ENCODE peak calls at places on chromosomes 12 and 14, in five cellular contexts. M is K562, S is HepG2, G is GM12892, K is H1. C is an unnamed sample.

GRCh38 chr12:1610072-1610643 is 15.8 kb upstream of the FBXL14 start:
- DNase-seq in M (no peak), S (no peak), G (no peak), K (no peak), C (no peak)

GRCh38 chr12:18951219-18951618 is 178.3 kb upstream of the PLEKHA5 start:
- DNase-seq in M (no peak), S (no peak), G (no peak), K (no peak), C (no peak)

GRCh38 chr12:130164216-130164542 is 1.9 kb downstream of the FZD10 start:
- DNase-seq in M (no peak), S (no peak), G (no peak), K (no peak), C (no peak)

GRCh38 chr12:8018666-8019581 is 13.6 kb upstream of the FOXJ2 start:
- DNase-seq in M (peak), S (peak), G (peak), K (peak), C (no peak)

GRCh38 chr12:101759396-101760047 is 20.3 kb upstream of the SYCP3 start:
- DNase-seq in M (peak), S (peak), G (no peak), K (no peak), C (no peak)

GRCh38 chr14:76647699-76648298 is 113.5 kb upstream of the VASH1 start:
- DNase-seq in M (peak), S (peak), G (peak), K (no peak), C (peak)

GRCh38 chr12:50569321-50569720 is 64.5 kb downstream of the DIP2B start:
- DNase-seq in M (no peak), S (no peak), G (no peak), K (no peak), C (no peak)

GRCh38 chr14:36509056-36509917 is 10.7 kb downstream of the NKX2-1 start:
- DNase-seq in M (no peak), S (no peak), G (no peak), K (no peak), C (no peak)

GRCh38 chr12:593396-593976 is 69.8 kb downstream of the NINJ2 start:
- DNase-seq in M (no peak), S (no peak), G (no peak), K (no peak), C (no peak)

GRCh38 chr14:45252356-45253069 is 489 bp downstream of the MIS18BP1 start:
- DNase-seq in M (no peak), S (no peak), G (no peak), K (no peak), C (no peak)

GRCh38 chr12:39807043-39807442 is 187.4 kb upstream of the ABCD2 start:
- DNase-seq in M (peak), S (peak), G (no peak), K (no peak), C (no peak)

GRCh38 chr12:3795800-3796133 is 42.9 kb upstream of the CRACR2A start:
- DNase-seq in M (no peak), S (no peak), G (no peak), K (no peak), C (no peak)

GRCh38 chr12:131640436-131640969 is 70.4 kb upstream of the SFSWAP start:
- DNase-seq in M (no peak), S (no peak), G (no peak), K (no peak), C (no peak)

GRCh38 chr12:117333331-117334000 is 28.0 kb downstream of the NOS1 start:
- DNase-seq in M (no peak), S (no peak), G (no peak), K (no peak), C (no peak)

GRCh38 chr12:119180380-119181040 is 1.8 kb downstream of the HSPB8 start:
- DNase-seq in M (peak), S (no peak), G (no peak), K (no peak), C (no peak)

GRCh38 chr12:48454675-48455074 is 17.7 kb upstream of the ANP32D start:
- DNase-seq in M (no peak), S (peak), G (no peak), K (no peak), C (no peak)

GRCh38 chr12:48995061-48995879 is 3.9 kb downstream of the DDN start:
- DNase-seq in M (peak), S (peak), G (peak), K (peak), C (peak)

GRCh38 chr14:28661171-28661772 is 105.3 kb upstream of the FOXG1 start:
- DNase-seq in M (no peak), S (peak), G (no peak), K (peak), C (no peak)

GRCh38 chr12:57299514-57300016 is 48.6 kb upstream of the STAC3 start:
- DNase-seq in M (no peak), S (no peak), G (no peak), K (no peak), C (no peak)

GRCh38 chr12:54184024-54184805 is 4.6 kb downstream of the SMUG1 start:
- DNase-seq in M (no peak), S (no peak), G (no peak), K (no peak), C (no peak)

GRCh38 chr14:58426819-58427288 is 477 bp downstream of the TIMM9 start:
- DNase-seq in M (peak), S (peak), G (peak), K (peak), C (no peak)

GRCh38 chr14:90714811-90715210 is 101.4 kb downstream of the TTC7B start:
- DNase-seq in M (no peak), S (no peak), G (no peak), K (no peak), C (no peak)

GRCh38 chr14:36068777-36069534 is 107.6 kb downstream of the PTCSC3 start:
- DNase-seq in M (no peak), S (no peak), G (no peak), K (no peak), C (no peak)

GRCh38 chr12:100593490-100593889 is 20.0 kb downstream of the GAS2L3 start:
- DNase-seq in M (no peak), S (peak), G (no peak), K (no peak), C (no peak)

GRCh38 chr12:101027200-101027599 is 182.8 kb downstream of the SLC5A8 start:
- DNase-seq in M (no peak), S (no peak), G (no peak), K (no peak), C (no peak)

GRCh38 chr14:33118653-33119052 is 180.0 kb downstream of the NPAS3 start:
- DNase-seq in M (no peak), S (no peak), G (no peak), K (no peak), C (no peak)

GRCh38 chr12:34406996-34407300 is 384.7 kb downstream of the ALG10 start:
- DNase-seq in M (no peak), S (no peak), G (no peak), K (no peak), C (no peak)

GRCh38 chr14:61217516-61217915 is 63.6 kb downstream of the TMEM30B start:
- DNase-seq in M (no peak), S (no peak), G (no peak), K (no peak), C (no peak)

GRCh38 chr12:54024127-54024526 is 4.1 kb upstream of the HOXC6 start:
- DNase-seq in M (no peak), S (no peak), G (no peak), K (no peak), C (no peak)

GRCh38 chr12:6330999-6331714 is 10.7 kb downstream of the TNFRSF1A start:
- DNase-seq in M (no peak), S (no peak), G (no peak), K (no peak), C (no peak)

GRCh38 chr12:92503977-92504966 is 198.5 kb upstream of the PLEKHG7 start:
- DNase-seq in M (no peak), S (peak), G (no peak), K (no peak), C (no peak)

GRCh38 chr14:68958553-68958952 is 20.5 kb downstream of the ACTN1 start:
- DNase-seq in M (no peak), S (no peak), G (no peak), K (no peak), C (no peak)

GRCh38 chr12:112855375-112855774 is 51.4 kb upstream of the OAS1 start:
- DNase-seq in M (peak), S (peak), G (no peak), K (no peak), C (no peak)

GRCh38 chr12:49763006-49763591 is 21.7 kb downstream of the TMBIM6 start:
- DNase-seq in M (peak), S (peak), G (peak), K (peak), C (peak)

GRCh38 chr14:55500219-55500701 is 59.8 kb upstream of the TBPL2 start:
- DNase-seq in M (peak), S (peak), G (no peak), K (no peak), C (no peak)

GRCh38 chr12:39872425-39872824 is 233.5 kb downstream of the SLC2A13 start:
- DNase-seq in M (no peak), S (no peak), G (no peak), K (no peak), C (no peak)

GRCh38 chr12:57475271-57476161 is 4.2 kb downstream of the ARHGAP9 start:
- DNase-seq in M (no peak), S (no peak), G (no peak), K (peak), C (no peak)

GRCh38 chr14:30195946-30196345 is 268.3 kb upstream of the PRKD1 start:
- DNase-seq in M (no peak), S (no peak), G (no peak), K (no peak), C (no peak)

GRCh38 chr12:11170810-11171144 is 217 bp upstream of the SMIM10L1 start:
- DNase-seq in M (no peak), S (no peak), G (no peak), K (no peak), C (no peak)

GRCh38 chr12:11166300-11166699 is 4.7 kb upstream of the SMIM10L1 start:
- DNase-seq in M (no peak), S (no peak), G (no peak), K (no peak), C (no peak)

GRCh38 chr12:11174022-11174421 is 3.0 kb downstream of the SMIM10L1 start:
- DNase-seq in M (no peak), S (no peak), G (no peak), K (no peak), C (no peak)

GRCh38 chr12:11171953-11172675 is 1.1 kb downstream of the SMIM10L1 start:
- DNase-seq in M (no peak), S (peak), G (no peak), K (no peak), C (no peak)

GRCh38 chr12:11171145-11171952 is at the start of gene SMIM10L1:
- DNase-seq in M (peak), S (peak), G (peak), K (peak), C (peak)
- TF ChIP-seq POLR2A in M (peak), S (peak), G (peak), K (peak), C (peak)

DNA sequence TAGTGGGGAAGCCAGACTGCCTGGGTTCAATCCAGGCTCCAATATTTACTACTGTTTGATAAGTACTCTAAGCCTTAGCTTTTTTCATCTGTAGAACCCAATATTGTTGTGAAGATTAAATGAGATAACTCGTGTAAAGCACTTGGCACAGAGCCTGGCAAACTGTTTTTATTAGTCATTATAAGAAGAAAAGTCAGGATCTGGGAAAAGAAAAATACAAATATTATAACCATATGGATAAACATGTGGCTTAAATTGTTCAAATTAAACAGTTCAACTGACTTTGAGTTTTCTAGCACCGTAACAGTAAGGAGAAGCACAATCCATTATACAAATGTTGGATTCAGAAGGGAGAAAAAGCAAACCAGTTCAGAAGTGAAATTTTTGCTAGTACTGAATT is 22.0 kb upstream of the CDK17 start:
- DNase-seq in M (no peak), S (no peak), G (no peak), K (no peak), C (no peak)
- TF ChIP-seq TAF1 in M (no peak), S (no peak), G (no peak), K (no peak), C (no peak)

DNA sequence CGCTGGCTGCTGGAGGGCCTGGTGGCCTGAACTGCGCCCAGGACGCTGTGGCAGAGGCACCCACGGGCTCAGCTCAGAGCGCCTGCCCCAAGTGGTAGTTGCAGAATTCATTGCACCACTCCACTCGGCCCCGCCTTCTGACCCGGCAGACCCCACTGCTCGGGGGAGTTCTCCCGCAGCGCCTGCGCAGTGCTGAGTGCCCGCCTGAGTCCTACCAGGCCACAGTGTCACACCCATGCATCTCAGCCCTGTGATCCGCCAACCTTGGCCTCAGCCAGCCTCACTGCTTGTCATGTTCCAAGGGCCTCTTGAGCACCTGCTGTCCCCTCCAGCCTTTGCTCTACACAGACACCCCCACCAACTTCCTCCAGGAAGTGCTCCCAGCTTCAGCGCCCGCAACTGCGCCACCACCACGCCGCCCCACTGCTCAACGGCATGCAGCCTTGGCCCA is 12.2 kb downstream of the DEGS2 start:
- DNase-seq in M (no peak), S (no peak), G (peak), K (no peak), C (peak)
- TF ChIP-seq POLR2A in M (no peak), S (no peak), G (no peak), K (no peak), C (no peak)

GRCh38 chr14:65321370-65321875 is 91.1 kb upstream of the FUT8 start:
- DNase-seq in M (no peak), S (no peak), G (no peak), K (no peak), C (no peak)
- TF ChIP-seq TAF1 in M (no peak), S (no peak), G (no peak), K (no peak), C (no peak)

DNA sequence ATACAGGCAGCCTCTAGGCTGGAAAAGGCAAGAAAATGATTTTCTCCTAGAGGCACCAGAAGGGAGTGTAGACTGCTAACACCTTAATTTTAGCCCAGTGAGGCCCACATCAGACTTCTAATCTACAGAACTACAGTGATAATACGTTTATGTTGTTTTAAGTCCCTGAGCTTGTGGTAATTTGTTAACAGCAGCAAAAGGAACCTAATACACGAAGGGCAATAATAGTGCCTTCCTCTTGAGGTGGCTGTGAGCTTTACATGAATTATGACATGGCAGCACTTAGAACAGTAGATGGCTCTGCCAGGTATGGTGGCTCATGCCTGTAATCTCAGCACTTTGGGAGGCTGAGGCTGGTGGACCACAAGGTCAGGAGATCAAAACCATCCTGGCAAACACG is 118.8 kb downstream of the ZNF664 start:
- DNase-seq in M (no peak), S (no peak), G (no peak), K (no peak), C (no peak)
- TF ChIP-seq POLR2A in M (no peak), S (no peak), G (no peak), K (no peak), C (no peak)

GRCh38 chr14:53956427-53957201 is at the start of gene BMP4:
- DNase-seq in M (peak), S (peak), G (no peak), K (peak), C (no peak)
- TF ChIP-seq TAF1 in M (no peak), S (peak), G (no peak), K (no peak), C (no peak)

DNA sequence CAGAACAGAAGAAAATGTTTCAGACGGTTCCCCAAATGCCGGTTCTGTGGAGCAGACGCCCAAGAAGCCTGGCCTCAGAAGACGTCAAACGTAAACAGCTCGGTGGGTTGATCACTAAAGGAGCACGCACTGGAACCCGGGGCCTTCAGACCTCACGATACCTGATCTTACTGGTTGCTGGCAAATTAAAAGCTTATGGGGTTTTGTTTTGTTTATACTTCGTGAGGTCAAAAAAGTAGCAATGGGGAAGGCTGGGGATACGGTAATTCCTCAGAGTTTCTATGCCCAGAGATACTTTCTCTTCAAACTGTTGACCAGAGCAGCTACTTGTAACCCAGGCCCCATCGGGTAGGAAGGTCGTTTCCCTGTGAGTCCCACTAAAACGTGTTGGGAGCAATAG is 1.7 kb downstream of the CDKN1B start:
- DNase-seq in M (no peak), S (no peak), G (no peak), K (no peak), C (no peak)
- TF ChIP-seq POLR2A in M (no peak), S (no peak), G (no peak), K (no peak), C (no peak)

DNA sequence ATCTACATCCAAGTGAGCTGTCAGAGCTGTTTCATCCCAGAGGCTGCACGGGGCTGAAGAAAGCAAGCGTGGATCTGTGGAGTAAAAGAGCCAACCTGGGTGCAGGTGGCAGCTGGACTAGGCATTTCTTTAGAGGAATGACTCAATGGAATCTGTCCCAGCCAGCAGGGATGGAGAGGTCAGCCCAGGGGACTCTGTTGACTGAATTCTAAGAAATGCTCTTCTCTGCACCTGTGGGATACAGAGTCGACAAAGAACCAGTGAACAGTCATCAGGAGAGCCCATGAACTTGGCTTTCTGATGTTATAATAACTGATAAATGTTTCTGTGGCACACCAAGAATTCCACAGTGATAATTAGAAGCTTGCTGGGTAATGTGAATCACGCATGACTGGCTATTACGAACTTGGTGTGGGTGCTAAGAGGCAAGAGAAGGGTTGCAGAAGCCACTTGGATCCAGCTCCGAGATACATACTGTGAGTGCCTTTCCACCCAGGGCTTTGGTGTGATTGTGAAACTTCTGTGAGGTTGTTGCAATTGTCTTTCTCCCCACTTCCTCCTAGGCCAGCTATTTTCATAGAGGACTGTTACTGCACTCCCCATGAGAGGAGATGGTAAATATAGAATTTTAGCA is 16.2 kb downstream of the PYGL start:
- DNase-seq in M (no peak), S (no peak), G (no peak), K (no peak), C (no peak)
- TF ChIP-seq TAF1 in M (no peak), S (no peak), G (no peak), K (no peak), C (no peak)